ENCODE peak calls at places on chromosomes 2 and 18, in five cellular contexts. E is mesenchymal stem cell, K is IMR-90, Z is mesendoderm, V is H1. R is an unnamed sample.

GRCh38 chr2:160464996-160465395 is 28.6 kb downstream of the RBMS1 start:
- DNase-seq in K (no peak), Z (no peak), V (no peak), E (no peak), R (no peak)

GRCh38 chr2:148664229-148664628 is 19.7 kb downstream of the EPC2 start:
- DNase-seq in K (no peak), Z (no peak), V (no peak), E (no peak), R (no peak)

GRCh38 chr18:48792611-48793368 is 158.0 kb downstream of the SMAD7 start:
- DNase-seq in K (no peak), Z (no peak), E (no peak), V (no peak), R (no peak)

GRCh38 chr2:119249311-119249710 is 25.7 kb downstream of the STEAP3 start:
- DNase-seq in Z (no peak), E (no peak), V (no peak), K (no peak), R (peak)

GRCh38 chr2:163370169-163370886 is 365.5 kb downstream of the FIGN start:
- DNase-seq in K (no peak), V (no peak), E (no peak), Z (no peak), R (no peak)

GRCh38 chr2:4995466-4995865 is 696.7 kb upstream of the SOX11 start:
- DNase-seq in E (no peak), Z (peak), K (no peak), V (no peak), R (peak)

GRCh38 chr2:47493317-47493716 is 90.4 kb downstream of the MSH2 start:
- DNase-seq in Z (no peak), K (no peak), E (no peak), V (no peak), R (no peak)

GRCh38 chr18:39450958-39451357 is 1885.4 kb upstream of the CELF4 start:
- DNase-seq in V (no peak), Z (no peak), K (no peak), E (no peak), R (no peak)

GRCh38 chr2:215271466-215271865 is 40.4 kb upstream of the ATIC start:
- DNase-seq in K (no peak), Z (peak), E (no peak), V (no peak), R (peak)

GRCh38 chr2:43743706-43744105 is 30.1 kb upstream of the DYNC2LI1 start:
- DNase-seq in V (no peak), K (no peak), Z (no peak), E (no peak), R (no peak)

GRCh38 chr2:178268435-178268834 is 74.1 kb downstream of the OSBPL6 start:
- DNase-seq in V (no peak), K (peak), E (no peak), Z (no peak), R (no peak)

GRCh38 chr2:147560810-147561521 is 283.9 kb upstream of the ACVR2A start:
- DNase-seq in V (no peak), K (no peak), Z (no peak), E (peak), R (no peak)

GRCh38 chr2:99260184-99260583 is 4.7 kb upstream of the LYG2 start:
- DNase-seq in Z (no peak), E (no peak), V (no peak), K (no peak), R (no peak)

GRCh38 chr18:42925036-42925435 is 190.4 kb downstream of the RIT2 start:
- DNase-seq in K (no peak), Z (no peak), V (no peak), E (no peak), R (no peak)

GRCh38 chr18:240175-240574 is 27.7 kb downstream of the THOC1 start:
- DNase-seq in V (no peak), K (peak), E (peak), Z (no peak), R (no peak)

GRCh38 chr2:233965032-233965614 is 48.0 kb downstream of the TRPM8 start:
- DNase-seq in V (no peak), K (no peak), Z (no peak), E (no peak), R (no peak)

GRCh38 chr2:16246911-16247310 is 306.6 kb downstream of the MYCN start:
- DNase-seq in K (no peak), V (no peak), E (no peak), Z (no peak), R (no peak)

GRCh38 chr2:44778221-44778654 is 163.3 kb upstream of the SIX3 start:
- DNase-seq in K (no peak), V (no peak), Z (peak), E (no peak), R (peak)

GRCh38 chr18:13136689-13137040 is 81.9 kb upstream of the LDLRAD4 start:
- DNase-seq in E (no peak), K (no peak), Z (no peak), V (no peak), R (peak)

GRCh38 chr18:13137041-13137938 is 81.3 kb upstream of the LDLRAD4 start:
- DNase-seq in Z (no peak), V (no peak), E (no peak), K (no peak), R (no peak)

GRCh38 chr18:13136056-13136688 is 82.4 kb upstream of the LDLRAD4 start:
- DNase-seq in K (no peak), E (no peak), Z (peak), V (no peak), R (no peak)

GRCh38 chr18:13137939-13138821 is 80.4 kb upstream of the LDLRAD4 start:
- DNase-seq in K (peak), Z (no peak), E (no peak), V (no peak), R (no peak)

DNA sequence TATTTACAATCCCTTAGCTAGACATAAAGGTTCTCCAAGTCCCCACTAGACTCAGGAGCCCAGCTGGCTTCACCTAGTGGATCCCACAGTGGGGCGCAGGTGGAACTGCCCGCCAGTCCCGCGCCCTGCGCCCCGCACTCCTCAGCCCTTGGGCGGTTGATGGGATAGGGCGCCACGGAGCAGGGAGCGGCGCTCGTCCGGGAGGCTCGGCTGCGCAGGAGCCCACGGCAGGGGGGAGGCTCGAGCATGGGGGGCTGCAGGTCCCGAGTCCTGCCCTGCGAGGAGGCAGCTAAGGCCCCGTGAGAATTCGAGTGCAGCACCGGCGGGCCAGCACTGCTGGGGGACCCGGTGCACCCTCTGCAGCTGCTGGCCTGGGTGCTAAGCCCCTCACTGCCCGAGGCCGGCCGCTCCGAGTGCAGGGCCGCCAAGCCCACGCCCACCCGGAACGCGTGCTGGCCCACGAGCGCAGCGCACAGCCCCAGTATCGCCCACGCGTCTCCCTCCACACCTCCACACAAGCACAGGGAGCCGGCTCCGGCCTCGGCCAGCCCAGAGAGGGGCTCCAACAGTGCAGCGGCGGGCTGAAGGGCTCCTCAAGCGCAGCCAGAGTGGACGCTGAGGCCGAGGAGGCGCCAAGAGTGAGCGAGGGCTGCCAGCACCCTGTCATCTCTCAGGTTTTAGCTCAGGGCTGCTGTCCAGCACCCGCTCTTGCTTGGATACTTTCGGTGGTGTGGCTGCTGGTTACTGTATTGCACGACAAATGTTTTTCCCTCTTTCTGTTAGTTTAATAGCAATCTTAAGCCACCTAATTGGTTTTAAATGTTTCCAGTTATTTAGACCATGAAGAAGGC is 83.8 kb upstream of the LDLRAD4 start:
- DNase-seq in V (no peak), K (no peak), Z (no peak), E (no peak), R (no peak)
- H3K18ac ChIP-seq in V (no peak), K (no peak), Z (no peak), E (no peak), R (no peak)

GRCh38 chr2:64910972-64911433 is 78.2 kb upstream of the SLC1A4 start:
- DNase-seq in Z (no peak), E (peak), V (no peak), K (no peak), R (no peak)
- H3K23ac ChIP-seq in Z (no peak), E (no peak), V (no peak), K (no peak), R (no peak)

DNA sequence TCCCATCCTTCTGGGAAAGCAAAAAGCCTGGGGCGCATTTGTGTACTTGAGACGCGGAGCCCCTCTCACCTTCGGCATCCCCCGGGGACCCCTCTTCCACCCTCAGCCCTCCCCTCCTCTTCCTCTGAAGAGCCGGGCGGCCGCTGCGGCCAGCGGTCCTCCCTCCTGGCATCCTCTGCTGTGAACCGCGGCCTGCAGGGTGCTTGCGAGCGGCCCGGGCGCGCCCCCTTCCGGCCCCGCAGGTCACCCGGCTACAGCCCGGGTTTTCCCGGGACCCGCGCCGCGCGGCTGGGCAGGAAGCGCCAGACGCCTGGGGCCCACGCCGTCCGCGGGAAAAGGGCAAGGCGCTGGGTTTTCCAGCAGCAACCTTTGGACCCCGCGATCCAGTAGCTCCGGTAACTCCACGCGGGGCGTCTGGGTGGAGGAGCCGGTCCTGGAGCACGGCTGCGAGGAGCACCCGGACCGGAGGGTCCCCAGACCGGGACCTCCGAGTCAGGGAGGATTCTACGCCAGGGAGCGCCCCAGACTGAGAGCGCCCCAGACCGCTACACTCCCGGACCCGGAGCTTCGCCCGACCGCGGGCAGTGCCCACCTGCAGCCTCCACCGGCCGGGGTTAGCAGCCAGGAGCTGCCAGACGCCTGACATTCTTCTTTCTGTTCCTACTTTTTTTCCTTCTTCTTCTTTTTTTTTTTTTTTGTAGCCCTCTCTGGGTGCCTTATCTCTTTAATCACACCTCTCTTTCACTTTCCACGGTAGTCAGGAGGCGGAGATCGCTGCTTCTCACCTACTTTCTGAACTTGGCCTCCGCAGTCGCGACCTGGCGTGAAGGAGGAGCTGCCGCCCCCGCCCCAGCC is at the start of gene IL18R1:
- DNase-seq in E (peak), Z (peak), V (peak), K (peak), R (peak)
- H3K18ac ChIP-seq in E (peak), Z (peak), V (no peak), K (no peak), R (no peak)

DNA sequence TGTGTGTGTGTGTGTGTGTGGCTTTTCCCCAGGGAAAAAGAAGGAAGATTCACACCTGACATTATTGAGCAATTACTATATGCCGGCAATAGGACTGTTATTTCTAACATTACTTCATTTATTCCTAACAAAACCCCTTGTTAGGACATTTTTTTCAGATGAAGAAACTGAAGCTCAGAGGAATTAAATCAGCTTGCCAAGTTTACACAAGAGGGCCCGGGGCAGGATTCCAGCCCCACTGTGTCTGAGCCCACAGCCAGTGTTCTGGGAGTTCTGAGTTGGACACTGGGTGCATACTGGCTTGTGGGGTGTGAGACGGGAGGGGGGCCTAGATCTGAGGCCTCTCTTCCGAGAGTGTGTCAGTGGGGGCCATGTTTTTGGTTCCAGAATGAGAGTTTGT is 9.9 kb downstream of the TOGARAM2 start:
- DNase-seq in K (peak), E (peak), V (no peak), Z (no peak), R (no peak)
- H3K23ac ChIP-seq in K (peak), E (no peak), V (no peak), Z (no peak), R (no peak)

GRCh38 chr2:24273598-24273997 is 86.7 kb downstream of the ITSN2 start:
- DNase-seq in K (no peak), V (no peak), Z (no peak), E (no peak), R (no peak)
- H3K18ac ChIP-seq in K (no peak), V (no peak), Z (no peak), E (no peak), R (no peak)

R was measured in H9.